ENCODE peak calls at places on chromosomes 3 and 15, in four cellular contexts. One of them, this sample, is unnamed.
A peak's percentile ranks its signal among the peaks of the same experiment; 100 is the strongest.

GRCh38 chr3:10378246-10378645 is 57.3 kb upstream of the SEC13 start:
- DNase-seq in T-helper 2 cell: no peak
- DNase-seq in A549: no peak
- DNase-seq in RWPE2: no peak
- DNase-seq in this sample: no peak

GRCh38 chr3:52090131-52090548 is 33.8 kb upstream of the DUSP7 start:
- DNase-seq in T-helper 2 cell: no peak
- DNase-seq in A549: no peak
- DNase-seq in RWPE2: no peak
- DNase-seq in this sample: no peak

GRCh38 chr3:139745831-139746230 is 68.1 kb upstream of the NMNAT3 start:
- DNase-seq in T-helper 2 cell: no peak
- DNase-seq in A549: no peak
- DNase-seq in RWPE2: no peak
- DNase-seq in this sample: no peak

GRCh38 chr3:46990573-46991374 is 11.3 kb downstream of the NBEAL2 start:
- DNase-seq in T-helper 2 cell: no peak
- DNase-seq in A549: no peak
- DNase-seq in RWPE2: no peak
- DNase-seq in this sample: no peak

GRCh38 chr15:38828031-38828532 is 263.5 kb upstream of the RASGRP1 start:
- DNase-seq in T-helper 2 cell: no peak
- DNase-seq in A549: no peak
- DNase-seq in RWPE2: no peak
- DNase-seq in this sample: no peak

GRCh38 chr3:34567266-34567665 is 768.8 kb downstream of the PDCD6IP start:
- DNase-seq in T-helper 2 cell: no peak
- DNase-seq in A549: no peak
- DNase-seq in RWPE2: no peak
- DNase-seq in this sample: no peak

GRCh38 chr3:179200790-179201189 is 50.1 kb downstream of the KCNMB3 start:
- DNase-seq in T-helper 2 cell: no peak
- DNase-seq in A549: no peak
- DNase-seq in RWPE2: no peak
- DNase-seq in this sample: no peak

GRCh38 chr3:106007512-106007911 is 138.7 kb upstream of the CBLB start:
- DNase-seq in T-helper 2 cell: no peak
- DNase-seq in A549: no peak
- DNase-seq in RWPE2: no peak
- DNase-seq in this sample: no peak

GRCh38 chr3:111715911-111716523 is 120.9 kb upstream of the ZBED2 start:
- DNase-seq in T-helper 2 cell: no peak
- DNase-seq in A549: peak; percentile 61
- DNase-seq in RWPE2: no peak
- DNase-seq in this sample: peak; percentile 78

GRCh38 chr3:62955126-62955525 is 79.9 kb upstream of the CADPS start:
- DNase-seq in T-helper 2 cell: no peak
- DNase-seq in A549: no peak
- DNase-seq in RWPE2: no peak
- DNase-seq in this sample: no peak